ENCODE peak calls at places on chromosome 22, in ten cellular contexts. J is stimulated activated CD8-positive, alpha-beta memory T cell treated with anti-CD3 and anti-CD28 coated beads, Interleukin-4, amount 100 ng/mL, for 24 hours; V is activated naive CD4-positive, alpha-beta T cell; S is fibroblast of villous mesenchyme; A is bronchial epithelial cell; W is LoVo; R is substantia nigra; C is neuronal stem cell; I is activated CD4-positive, alpha-beta memory T cell treated with anti-CD3 and anti-CD28 coated beads, Interleukin-2, amount 10 ng/mL, durations not matched to agents 7 days and 5 days; H is stimulated activated CD4-positive, alpha-beta T cell treated with anti-CD3 and anti-CD28 coated beads, Interleukin-1b, Interleukin-23, amount 100 ng/mL, for 4 hours. U is an unnamed sample.

GRCh38 chr22:42340150-42340549 is 69.7 kb upstream of the TCF20 start:
- DNase-seq in I (no peak), A (no peak), C (no peak), W (no peak), J (no peak), H (no peak), R (no peak), S (no peak), V (no peak), U (no peak)

GRCh38 chr22:28585324-28585723 is 94.3 kb downstream of the TTC28 start:
- DNase-seq in S (no peak), C (no peak), R (no peak), W (no peak), I (no peak), J (no peak), V (no peak), A (no peak), H (no peak), U (no peak)

GRCh38 chr22:32733196-32733595 is 68.3 kb upstream of the TIMP3 start:
- DNase-seq in J (no peak), W (no peak), A (no peak), R (no peak), C (no peak), I (no peak), H (no peak), S (no peak), V (no peak), U (no peak)

GRCh38 chr22:44272330-44272729 is 40.4 kb downstream of the SHISAL1 start:
- DNase-seq in H (no peak), I (no peak), S (no peak), R (no peak), C (no peak), W (no peak), J (no peak), V (no peak), A (no peak), U (no peak)

GRCh38 chr22:37735054-37735453 is 38.2 kb downstream of the TRIOBP start:
- DNase-seq in I (no peak), A (no peak), J (no peak), H (no peak), S (no peak), V (no peak), R (peak; percentile 52), W (no peak), C (peak; percentile 48), U (peak; percentile 75)

GRCh38 chr22:30826670-30827355 is 132.1 kb downstream of the OSBP2 start:
- DNase-seq in A (no peak), J (no peak), S (no peak), H (no peak), W (no peak), I (no peak), V (no peak), C (no peak), R (no peak), U (no peak)

GRCh38 chr22:29194269-29194668 is 11.4 kb upstream of the EMID1 start:
- DNase-seq in H (no peak), R (no peak), S (no peak), A (no peak), V (no peak), I (no peak), C (no peak), W (no peak), J (no peak), U (no peak)

GRCh38 chr22:46077669-46078099 is 72.6 kb upstream of the PPARA start:
- DNase-seq in J (no peak), I (no peak), H (no peak), R (no peak), V (no peak), W (no peak), A (no peak), S (peak; percentile 45), C (no peak), U (no peak)

GRCh38 chr22:27128461-27129080 is 471.2 kb downstream of the MIAT start:
- DNase-seq in V (no peak), W (no peak), I (no peak), C (no peak), A (no peak), S (no peak), H (no peak), J (no peak), R (no peak), U (peak; percentile 56)

GRCh38 chr22:27637604-27638003 is 164.0 kb downstream of the MN1 start:
- DNase-seq in I (no peak), C (no peak), V (no peak), A (peak; percentile 75), S (no peak), W (no peak), J (no peak), R (no peak), H (no peak), U (no peak)

GRCh38 chr22:44019846-44020245 is 4.3 kb upstream of the PARVB start:
- DNase-seq in I (no peak), R (no peak), J (no peak), C (no peak), H (no peak), S (no peak), V (no peak), W (no peak), A (no peak), U (no peak)

GRCh38 chr22:23156286-23156685 is 11.0 kb downstream of the RAB36 start:
- DNase-seq in I (no peak), H (no peak), C (no peak), W (no peak), A (no peak), V (no peak), R (no peak), S (no peak), J (no peak), U (no peak)

GRCh38 chr22:49079027-49079725 is 748.5 kb downstream of the BRD1 start:
- DNase-seq in S (no peak), H (no peak), A (no peak), C (no peak), J (no peak), W (no peak), R (no peak), V (no peak), I (no peak), U (no peak)

GRCh38 chr22:19461506-19461905 is 14.0 kb upstream of the C22orf39 start:
- DNase-seq in R (no peak), V (no peak), S (no peak), H (no peak), I (no peak), W (no peak), C (no peak), J (no peak), A (no peak), U (no peak)

GRCh38 chr22:24289138-24289537 is 18.5 kb downstream of the SPECC1L start:
- DNase-seq in H (no peak), V (no peak), C (no peak), S (peak; percentile 78), J (no peak), A (peak; percentile 21), I (no peak), R (no peak), W (no peak), U (peak; percentile 81)

GRCh38 chr22:23700706-23701105 is 9.9 kb downstream of the RGL4 start:
- DNase-seq in S (peak; percentile 27), A (peak; percentile 9), H (no peak), W (no peak), R (no peak), V (no peak), C (no peak), I (no peak), J (no peak), U (no peak)

GRCh38 chr22:44848791-44849410 is 96.5 kb downstream of the ARHGAP8 start:
- DNase-seq in C (no peak), J (no peak), V (no peak), R (no peak), A (no peak), I (no peak), W (no peak), H (no peak), S (no peak), U (no peak)

GRCh38 chr22:30763815-30764686 is 69.4 kb downstream of the OSBP2 start:
- DNase-seq in R (peak; percentile 55), J (peak; percentile 16), W (peak; percentile 61), I (peak; percentile 67), H (no peak), V (peak; percentile 5), C (peak; percentile 79), S (peak; percentile 79), A (peak; percentile 89), U (peak; percentile 84)

GRCh38 chr22:26821854-26822253 is 164.5 kb downstream of the MIAT start:
- DNase-seq in C (no peak), H (no peak), A (no peak), S (no peak), J (no peak), V (no peak), W (no peak), I (no peak), R (no peak), U (no peak)

GRCh38 chr22:37740455-37741311 is 43.8 kb downstream of the TRIOBP start:
- DNase-seq in H (no peak), J (no peak), V (no peak), R (no peak), A (no peak), S (no peak), I (no peak), C (no peak), W (no peak), U (no peak)

GRCh38 chr22:35369996-35370395 is 10.9 kb upstream of the HMOX1 start:
- DNase-seq in I (no peak), V (no peak), C (no peak), R (no peak), H (no peak), J (no peak), S (no peak), A (no peak), W (no peak), U (no peak)

GRCh38 chr22:35684270-35684700 is 33.4 kb upstream of the APOL5 start:
- DNase-seq in H (no peak), I (no peak), S (peak; percentile 61), V (no peak), W (no peak), R (no peak), A (peak; percentile 30), C (peak; percentile 26), J (no peak), U (peak; percentile 34)

GRCh38 chr22:41989246-41989645 is 9.3 kb upstream of the WBP2NL start:
- DNase-seq in S (no peak), R (no peak), C (no peak), W (no peak), J (no peak), V (no peak), A (no peak), I (no peak), H (no peak), U (no peak)

GRCh38 chr22:31124811-31125465 is 2.2 kb downstream of the INPP5J start:
- DNase-seq in H (no peak), I (no peak), A (no peak), C (no peak), V (no peak), S (no peak), R (no peak), W (no peak), J (no peak), U (no peak)

GRCh38 chr22:46626356-46626755 is 6.2 kb downstream of the GRAMD4 start:
- DNase-seq in I (no peak), H (no peak), R (no peak), V (no peak), J (no peak), A (no peak), C (no peak), S (no peak), W (no peak), U (no peak)

GRCh38 chr22:41301085-41302015 is at the start of gene ZC3H7B:
- DNase-seq in H (peak; percentile 79), W (peak; percentile 85), C (peak; percentile 65), V (peak; percentile 62), J (peak; percentile 72), I (peak; percentile 87), A (peak; percentile 64), S (peak; percentile 83), R (peak; percentile 82), U (peak; percentile 89)

GRCh38 chr22:37526376-37526775 is 7.2 kb upstream of the CARD10 start:
- DNase-seq in H (no peak), W (no peak), I (no peak), V (no peak), C (no peak), R (no peak), S (no peak), A (peak; percentile 97), J (no peak), U (no peak)

GRCh38 chr22:23237841-23238240 is 57.5 kb downstream of the BCR start:
- DNase-seq in V (no peak), J (no peak), C (no peak), W (no peak), S (no peak), A (no peak), H (no peak), I (no peak), R (no peak), U (no peak)